ENCODE peak calls at places on chromosome 6, in five cellular contexts. H is pancreas; U is GM13976; R is NCI-H1417; K is stimulated activated CD8-positive, alpha-beta memory T cell treated with anti-CD3 and anti-CD28 coated beads, Interleukin-12 subunit alpha, Interleukin-12 subunit beta, amount 100 ng/mL, for 4 hours. F is an unnamed sample.

GRCh38 chr6:30885999-30886896 is 1.9 kb downstream of the DDR1 start:
- DNase-seq in U (peak; percentile 28), R (peak; percentile 90), H (no peak), K (no peak), F (no peak)

GRCh38 chr6:166387642-166388325 is 5.0 kb upstream of the MPC1 start:
- DNase-seq in K (no peak), R (no peak), H (no peak), U (no peak), F (no peak)

GRCh38 chr6:36856277-36856676 is 17.0 kb upstream of the CPNE5 start:
- DNase-seq in U (no peak), K (no peak), R (no peak), H (peak; percentile 73), F (no peak)

GRCh38 chr6:152642578-152643375 is 5.6 kb upstream of the SYNE1 start:
- DNase-seq in K (no peak), H (peak; percentile 62), U (peak; percentile 24), R (peak; percentile 66), F (peak; percentile 67)

GRCh38 chr6:17389274-17389847 is 4.0 kb upstream of the CAP2 start:
- DNase-seq in R (no peak), H (no peak), U (no peak), K (no peak), F (no peak)

GRCh38 chr6:3026811-3027626 is 27.3 kb downstream of the NQO2 start:
- DNase-seq in U (peak; percentile 88), H (no peak), K (peak; percentile 5), R (no peak), F (no peak)

GRCh38 chr6:44926556-44926955 is 401.6 kb upstream of the RUNX2 start:
- DNase-seq in H (no peak), U (no peak), K (no peak), R (peak; percentile 31), F (no peak)

GRCh38 chr6:42929928-42930360 is 664 bp downstream of the CNPY3 start:
- DNase-seq in U (peak; percentile 81), K (peak; percentile 45), R (no peak), H (no peak), F (no peak)

GRCh38 chr6:157982297-157982579 is 575 bp downstream of the SYNJ2 start:
- DNase-seq in H (peak; percentile 77), R (peak; percentile 80), U (peak; percentile 69), K (no peak), F (peak; percentile 67)

GRCh38 chr6:127464881-127465459 is 5.8 kb upstream of the KIAA0408 start:
- DNase-seq in U (peak; percentile 66), R (peak; percentile 71), H (peak; percentile 71), K (peak; percentile 11), F (no peak)

GRCh38 chr6:138577151-138577915 is 78.0 kb upstream of the NHSL1 start:
- DNase-seq in R (peak; percentile 97), U (peak; percentile 25), K (no peak), H (no peak), F (no peak)

GRCh38 chr6:158524311-158524710 is 35.6 kb upstream of the TMEM181 start:
- DNase-seq in U (no peak), R (no peak), K (no peak), H (no peak), F (no peak)

GRCh38 chr6:157995458-157995857 is 13.8 kb downstream of the SYNJ2 start:
- DNase-seq in K (no peak), R (no peak), H (peak; percentile 29), U (no peak), F (peak; percentile 10)

GRCh38 chr6:72784071-72784470 is 162.2 kb downstream of the KCNQ5 start:
- DNase-seq in R (no peak), H (no peak), K (no peak), U (no peak), F (no peak)

GRCh38 chr6:13554929-13555333 is 19.5 kb upstream of the SIRT5 start:
- DNase-seq in K (no peak), H (no peak), R (peak; percentile 2), U (no peak), F (no peak)

GRCh38 chr6:108727966-108728730 is 120.1 kb upstream of the ARMC2 start:
- DNase-seq in H (no peak), K (no peak), U (no peak), R (no peak), F (no peak)

GRCh38 chr6:83615025-83615999 is 93.6 kb downstream of the SNAP91 start:
- DNase-seq in H (no peak), K (no peak), U (peak; percentile 34), R (peak; percentile 70), F (peak; percentile 24)

GRCh38 chr6:140857734-140858380 is 1274.9 kb upstream of the GJE1 start:
- DNase-seq in U (no peak), K (no peak), R (peak; percentile 48), H (no peak), F (no peak)

GRCh38 chr6:139336488-139336887 is 38.0 kb downstream of the CITED2 start:
- DNase-seq in R (peak; percentile 23), K (no peak), H (peak; percentile 73), U (no peak), F (no peak)

GRCh38 chr6:79079425-79080130 is 1.5 kb upstream of the PHIP start:
- DNase-seq in U (no peak), H (no peak), K (no peak), R (peak; percentile 66), F (no peak)

GRCh38 chr6:133894795-133895401 is 6.0 kb downstream of the TCF21 start:
- DNase-seq in K (no peak), H (no peak), R (no peak), U (no peak), F (no peak)

GRCh38 chr6:119234941-119235340 is 114.6 kb downstream of the MAN1A1 start:
- DNase-seq in U (no peak), H (no peak), K (no peak), R (no peak), F (no peak)

GRCh38 chr6:76435174-76435573 is 362.7 kb upstream of the IMPG1 start:
- DNase-seq in H (no peak), K (no peak), R (no peak), U (no peak), F (no peak)

GRCh38 chr6:7085911-7086310 is 21.9 kb upstream of the RREB1 start:
- DNase-seq in U (no peak), K (no peak), H (peak; percentile 66), R (peak; percentile 63), F (no peak)

GRCh38 chr6:125784365-125784764 is 6.4 kb upstream of the NCOA7 start:
- DNase-seq in K (no peak), R (no peak), H (no peak), U (no peak), F (no peak)

GRCh38 chr6:37680668-37681067 is 17.0 kb downstream of the MDGA1 start:
- DNase-seq in K (no peak), U (no peak), R (no peak), H (no peak), F (no peak)

GRCh38 chr6:155528982-155529453 is 73.4 kb upstream of the NOX3 start:
- DNase-seq in K (no peak), R (peak; percentile 32), U (peak; percentile 9), H (no peak), F (no peak)

GRCh38 chr6:44053760-44054556 is 73.3 kb downstream of the MRPL14 start:
- DNase-seq in H (no peak), K (no peak), U (no peak), R (no peak), F (no peak)

GRCh38 chr6:155829646-155830045 is 374.0 kb upstream of the NOX3 start:
- DNase-seq in H (no peak), U (no peak), R (no peak), K (no peak), F (no peak)

GRCh38 chr6:41798901-41799300 is 11.4 kb downstream of the TOMM6 start:
- DNase-seq in H (no peak), K (no peak), U (no peak), R (no peak), F (no peak)

GRCh38 chr6:23302499-23302898 is 733.1 kb downstream of the HDGFL1 start:
- DNase-seq in U (no peak), K (no peak), H (no peak), R (no peak), F (no peak)

GRCh38 chr6:3296537-3297453 is 38.0 kb downstream of the PSMG4 start:
- DNase-seq in U (no peak), K (no peak), H (peak; percentile 35), R (peak; percentile 58), F (no peak)

GRCh38 chr6:160912411-160912810 is 79.2 kb upstream of the MAP3K4 start:
- DNase-seq in H (no peak), K (no peak), R (no peak), U (no peak), F (no peak)

GRCh38 chr6:45786243-45786795 is 229.3 kb downstream of the CLIC5 start:
- DNase-seq in U (no peak), H (no peak), K (no peak), R (peak; percentile 96), F (no peak)

GRCh38 chr6:47455533-47456209 is 21.9 kb upstream of the CD2AP start:
- DNase-seq in K (no peak), R (no peak), H (peak; percentile 57), U (no peak), F (no peak)

GRCh38 chr6:40573221-40573620 is 13.9 kb downstream of the LRFN2 start:
- DNase-seq in K (no peak), R (no peak), H (no peak), U (peak; percentile 42), F (no peak)